ENCODE peak calls at places on chromosomes 3 and 15, in four cellular contexts. One of them, this sample, is unnamed.

GRCh38 chr15:65757256-65757655 is 34.8 kb downstream of the DENND4A start:
- DNase-seq in HepG2: peak
- DNase-seq in H1: no peak
- DNase-seq in GM12878: no peak
- DNase-seq in this sample: no peak

GRCh38 chr15:75329571-75329970 is 6.3 kb upstream of the COMMD4 start:
- DNase-seq in HepG2: no peak
- DNase-seq in GM12878: no peak
- DNase-seq in H1: no peak
- DNase-seq in this sample: no peak

GRCh38 chr15:38624248-38625214 is 59.9 kb upstream of the RASGRP1 start:
- DNase-seq in GM12878: no peak
- DNase-seq in H1: no peak
- DNase-seq in HepG2: no peak
- DNase-seq in this sample: no peak

GRCh38 chr3:122572940-122573412 is 4.5 kb upstream of the PARP15 start:
- DNase-seq in H1: peak
- DNase-seq in GM12878: peak
- DNase-seq in HepG2: peak
- DNase-seq in this sample: peak

GRCh38 chr3:34108976-34109375 is 310.5 kb downstream of the PDCD6IP start:
- DNase-seq in HepG2: no peak
- DNase-seq in GM12878: no peak
- DNase-seq in H1: no peak
- DNase-seq in this sample: no peak

GRCh38 chr15:79376383-79376782 is 55.8 kb upstream of the MINAR1 start:
- DNase-seq in HepG2: no peak
- DNase-seq in H1: no peak
- DNase-seq in GM12878: no peak
- DNase-seq in this sample: no peak

GRCh38 chr3:176584413-176585176 is 612.7 kb downstream of the TBL1XR1 start:
- DNase-seq in GM12878: no peak
- DNase-seq in H1: no peak
- DNase-seq in HepG2: no peak
- DNase-seq in this sample: no peak

GRCh38 chr15:57606048-57606447 is 14.3 kb downstream of the MYZAP start:
- DNase-seq in HepG2: no peak
- DNase-seq in H1: no peak
- DNase-seq in GM12878: no peak
- DNase-seq in this sample: no peak

GRCh38 chr3:12553921-12554391 is 2.9 kb upstream of the MKRN2 start:
- DNase-seq in HepG2: no peak
- DNase-seq in H1: no peak
- DNase-seq in GM12878: no peak
- DNase-seq in this sample: peak

GRCh38 chr3:160982497-160982896 is 122.7 kb downstream of the B3GALNT1 start:
- DNase-seq in H1: no peak
- DNase-seq in HepG2: no peak
- DNase-seq in GM12878: no peak
- DNase-seq in this sample: no peak

GRCh38 chr3:118102737-118103136 is 931.9 kb downstream of the IGSF11 start:
- DNase-seq in GM12878: no peak
- DNase-seq in HepG2: no peak
- DNase-seq in H1: no peak
- DNase-seq in this sample: no peak

GRCh38 chr15:101275018-101275417 is 2.3 kb downstream of the SELENOS start:
- DNase-seq in H1: no peak
- DNase-seq in HepG2: no peak
- DNase-seq in GM12878: peak
- DNase-seq in this sample: no peak

GRCh38 chr3:29186131-29186599 is 94.7 kb upstream of the RBMS3 start:
- DNase-seq in HepG2: no peak
- DNase-seq in GM12878: no peak
- DNase-seq in H1: no peak
- DNase-seq in this sample: no peak

GRCh38 chr3:71658131-71658530 is 67.1 kb downstream of the EIF4E3 start:
- DNase-seq in HepG2: no peak
- DNase-seq in GM12878: no peak
- DNase-seq in H1: no peak
- DNase-seq in this sample: no peak

GRCh38 chr15:76260246-76260938 is 50.9 kb downstream of the ETFA start:
- DNase-seq in H1: no peak
- DNase-seq in HepG2: no peak
- DNase-seq in GM12878: no peak
- DNase-seq in this sample: no peak

GRCh38 chr3:141083831-141084624 is 32.9 kb downstream of the SPSB4 start:
- DNase-seq in H1: no peak
- DNase-seq in HepG2: no peak
- DNase-seq in GM12878: no peak
- DNase-seq in this sample: no peak

GRCh38 chr3:35383719-35384555 is 255.4 kb upstream of the ARPP21 start:
- DNase-seq in HepG2: no peak
- DNase-seq in H1: no peak
- DNase-seq in GM12878: no peak
- DNase-seq in this sample: no peak

GRCh38 chr3:141112686-141113255 is 61.6 kb downstream of the SPSB4 start:
- DNase-seq in HepG2: no peak
- DNase-seq in GM12878: no peak
- DNase-seq in H1: no peak
- DNase-seq in this sample: no peak

GRCh38 chr3:184765047-184765729 is 46.8 kb upstream of the VPS8 start:
- DNase-seq in GM12878: no peak
- DNase-seq in H1: no peak
- DNase-seq in HepG2: no peak
- DNase-seq in this sample: no peak

GRCh38 chr15:54707805-54708752 is 488.7 kb downstream of the RSL24D1 start:
- DNase-seq in H1: no peak
- DNase-seq in HepG2: no peak
- DNase-seq in GM12878: no peak
- DNase-seq in this sample: no peak

GRCh38 chr15:71807691-71808091 is 2.7 kb upstream of the NR2E3 start:
- DNase-seq in GM12878: no peak
- DNase-seq in HepG2: no peak
- DNase-seq in H1: no peak
- DNase-seq in this sample: no peak

GRCh38 chr3:5122741-5123706 is 932 bp downstream of the ARL8B start:
- DNase-seq in HepG2: peak
- DNase-seq in GM12878: no peak
- DNase-seq in H1: peak
- DNase-seq in this sample: peak

GRCh38 chr3:186132487-186132886 is 23.6 kb upstream of the ETV5 start:
- DNase-seq in GM12878: no peak
- DNase-seq in H1: no peak
- DNase-seq in HepG2: no peak
- DNase-seq in this sample: no peak

GRCh38 chr3:139231555-139232281 is 112.1 kb upstream of the MRPS22 start:
- DNase-seq in HepG2: no peak
- DNase-seq in H1: no peak
- DNase-seq in GM12878: no peak
- DNase-seq in this sample: no peak
- H3K9ac ChIP-seq in HepG2: no peak
- H3K9ac ChIP-seq in H1: no peak
- H3K9ac ChIP-seq in GM12878: no peak
- H3K9ac ChIP-seq in this sample: no peak

GRCh38 chr3:115165266-115165665 is 18.2 kb upstream of the ZBTB20 start:
- DNase-seq in H1: no peak
- DNase-seq in GM12878: no peak
- DNase-seq in HepG2: no peak
- DNase-seq in this sample: no peak
- TF ChIP-seq SUZ12 in H1: no peak
- TF ChIP-seq SUZ12 in GM12878: no peak
- TF ChIP-seq SUZ12 in HepG2: no peak
- TF ChIP-seq SUZ12 in this sample: no peak

GRCh38 chr3:139292933-139293664 is 50.7 kb upstream of the MRPS22 start:
- DNase-seq in GM12878: no peak
- DNase-seq in HepG2: peak
- DNase-seq in H1: no peak
- DNase-seq in this sample: no peak
- TF ChIP-seq ZNF274 in GM12878: no peak
- TF ChIP-seq ZNF274 in HepG2: no peak
- TF ChIP-seq ZNF274 in H1: no peak
- TF ChIP-seq ZNF274 in this sample: no peak

DNA sequence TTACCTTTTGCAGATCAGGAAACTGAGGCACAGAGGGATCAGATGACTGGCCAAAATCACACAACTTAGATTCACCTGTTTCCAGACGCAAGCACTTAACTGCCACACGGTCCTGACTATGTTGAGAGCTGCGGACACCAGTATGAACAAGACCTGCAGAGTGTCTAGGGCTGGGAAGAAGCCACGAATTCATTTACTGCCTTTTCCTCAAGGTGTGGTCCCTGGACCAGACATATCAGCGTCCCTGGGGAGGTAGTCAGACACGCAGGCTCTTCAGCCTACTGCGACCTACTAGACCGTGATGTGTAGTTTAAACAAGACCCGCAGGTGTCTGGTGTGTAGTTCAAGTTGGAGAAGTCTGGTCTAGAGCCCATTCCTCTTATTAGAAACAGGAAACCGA is 541 bp upstream of the SLC6A11 start:
- DNase-seq in GM12878: no peak
- DNase-seq in HepG2: peak
- DNase-seq in H1: no peak
- DNase-seq in this sample: no peak
- H3K9ac ChIP-seq in GM12878: no peak
- H3K9ac ChIP-seq in HepG2: peak
- H3K9ac ChIP-seq in H1: no peak
- H3K9ac ChIP-seq in this sample: peak

This sample was measured in NT2/D1.